ENCODE peak calls at places on chromosome 3, in ten cellular contexts. B, O, S, E, Y, M, F, R, A and I are unnamed samples.

GRCh38 chr3:136937175-136937574 is 20.6 kb upstream of the IL20RB start:
- DNase-seq in R (no peak), Y (no peak), F (no peak), S (no peak), M (no peak), B (no peak), E (no peak), O (no peak), A (no peak), I (no peak)

GRCh38 chr3:150635526-150635925 is 32.4 kb downstream of the SELENOT start:
- DNase-seq in A (no peak), R (no peak), O (no peak), F (no peak), S (no peak), M (no peak), Y (no peak), B (no peak), E (no peak), I (no peak)

GRCh38 chr3:131543714-131544113 is 40.9 kb upstream of the MRPL3 start:
- DNase-seq in S (peak), A (peak), B (no peak), E (peak), F (peak), M (peak), Y (peak), O (no peak), R (peak), I (no peak)

GRCh38 chr3:46929324-46929723 is 47.2 kb downstream of the CCDC12 start:
- DNase-seq in F (no peak), B (no peak), A (peak), Y (peak), S (no peak), R (no peak), O (no peak), M (no peak), E (peak), I (peak)

GRCh38 chr3:141122455-141123030 is 71.4 kb downstream of the SPSB4 start:
- DNase-seq in S (no peak), E (no peak), A (no peak), O (no peak), F (no peak), B (peak), R (no peak), M (no peak), Y (no peak), I (no peak)

GRCh38 chr3:116614795-116615362 is 94.7 kb upstream of the TUSC7 start:
- DNase-seq in Y (no peak), S (peak), R (no peak), F (no peak), M (no peak), A (no peak), B (peak), E (no peak), O (no peak), I (no peak)

GRCh38 chr3:87855626-87856025 is 203.2 kb downstream of the CGGBP1 start:
- DNase-seq in E (no peak), A (no peak), S (peak), R (peak), B (no peak), Y (no peak), O (no peak), M (peak), F (no peak), I (no peak)

GRCh38 chr3:171255236-171255806 is 204.9 kb downstream of the TNIK start:
- DNase-seq in O (no peak), A (no peak), M (no peak), R (no peak), S (no peak), E (no peak), F (no peak), B (no peak), Y (no peak), I (no peak)

GRCh38 chr3:49554639-49555265 is 475 bp downstream of the BSN start:
- DNase-seq in B (peak), S (no peak), M (no peak), F (no peak), O (no peak), A (peak), R (no peak), E (peak), Y (peak), I (peak)

GRCh38 chr3:152650177-152650576 is 184.8 kb upstream of the P2RY1 start:
- DNase-seq in O (no peak), S (no peak), R (no peak), M (no peak), Y (no peak), A (no peak), B (no peak), F (no peak), E (no peak), I (no peak)

GRCh38 chr3:128845119-128845518 is 34.3 kb upstream of the ACAD9 start:
- DNase-seq in F (no peak), R (no peak), B (peak), M (no peak), S (no peak), A (no peak), E (no peak), Y (no peak), O (no peak), I (no peak)

GRCh38 chr3:189363856-189364255 is 192.1 kb downstream of the TPRG1 start:
- DNase-seq in A (no peak), S (peak), O (no peak), B (no peak), F (no peak), M (no peak), R (no peak), E (no peak), Y (peak), I (no peak)

GRCh38 chr3:195102609-195103467 is 168.1 kb downstream of the XXYLT1 start:
- DNase-seq in E (no peak), B (no peak), O (peak), Y (peak), F (peak), R (peak), S (peak), A (peak), M (peak), I (no peak)

GRCh38 chr3:9349321-9350117 is 13.3 kb upstream of the THUMPD3 start:
- DNase-seq in Y (no peak), E (no peak), O (peak), B (no peak), R (peak), S (peak), M (peak), A (no peak), F (no peak), I (no peak)

GRCh38 chr3:184016169-184016570 is 1.5 kb downstream of the ABCC5 start:
- DNase-seq in A (no peak), B (peak), E (no peak), R (no peak), F (no peak), O (no peak), Y (no peak), M (no peak), S (no peak), I (no peak)

GRCh38 chr3:176734146-176734545 is 463.1 kb downstream of the TBL1XR1 start:
- DNase-seq in E (no peak), O (no peak), R (no peak), M (no peak), Y (no peak), F (no peak), S (no peak), B (no peak), A (no peak), I (no peak)

GRCh38 chr3:94024385-94024784 is 4.0 kb downstream of the STX19 start:
- DNase-seq in R (peak), E (no peak), Y (no peak), S (peak), A (peak), F (no peak), B (no peak), O (no peak), M (no peak), I (peak)

GRCh38 chr3:183564046-183564445 is 8.5 kb upstream of the KLHL6 start:
- DNase-seq in F (no peak), M (no peak), R (no peak), S (no peak), B (no peak), Y (no peak), E (no peak), A (no peak), O (no peak), I (no peak)

GRCh38 chr3:111758642-111759041 is 100.4 kb upstream of the PHLDB2 start:
- DNase-seq in R (no peak), B (no peak), E (no peak), O (no peak), F (no peak), A (no peak), S (no peak), Y (no peak), M (peak), I (no peak)

GRCh38 chr3:151837057-151837456 is 23.1 kb downstream of the AADAC start:
- DNase-seq in R (peak), M (peak), B (peak), A (no peak), E (no peak), S (peak), O (peak), Y (peak), F (peak), I (no peak)

GRCh38 chr3:195094211-195094921 is 176.6 kb downstream of the XXYLT1 start:
- DNase-seq in Y (no peak), M (no peak), S (no peak), R (no peak), A (no peak), O (no peak), B (no peak), E (peak), F (no peak), I (peak)

GRCh38 chr3:126261037-126261436 is 80.7 kb upstream of the ALDH1L1 start:
- DNase-seq in F (no peak), S (peak), E (peak), M (no peak), Y (no peak), A (peak), B (no peak), O (no peak), R (peak), I (peak)

GRCh38 chr3:52218454-52218853 is 7.0 kb downstream of the TLR9 start:
- DNase-seq in R (no peak), B (no peak), M (no peak), O (no peak), A (no peak), S (no peak), Y (no peak), E (peak), F (no peak), I (no peak)

GRCh38 chr3:129513705-129514104 is 14.7 kb upstream of the RHO start:
- DNase-seq in E (no peak), B (no peak), R (no peak), A (no peak), F (no peak), Y (no peak), S (no peak), M (no peak), O (no peak), I (no peak)

GRCh38 chr3:13282986-13283876 is 136.9 kb downstream of the NUP210 start:
- DNase-seq in Y (no peak), B (peak), S (no peak), A (no peak), M (no peak), E (no peak), R (no peak), F (no peak), O (no peak), I (no peak)

GRCh38 chr3:58544546-58544945 is 7.6 kb upstream of the ACOX2 start:
- DNase-seq in E (no peak), Y (no peak), B (no peak), M (no peak), O (no peak), R (no peak), F (no peak), A (no peak), S (peak), I (no peak)

GRCh38 chr3:144259267-144259666 is 287.6 kb downstream of the DIPK2A start:
- DNase-seq in E (no peak), R (no peak), S (no peak), B (no peak), F (peak), M (peak), Y (no peak), O (no peak), A (no peak), I (no peak)

GRCh38 chr3:53193466-53194217 is 32.6 kb downstream of the PRKCD start:
- DNase-seq in A (no peak), Y (no peak), S (no peak), E (no peak), B (no peak), O (no peak), M (no peak), R (no peak), F (no peak), I (no peak)

GRCh38 chr3:1513662-1514061 is 420.8 kb downstream of the CNTN6 start:
- DNase-seq in A (no peak), B (no peak), O (no peak), E (no peak), S (no peak), R (no peak), M (no peak), F (no peak), Y (no peak), I (no peak)

GRCh38 chr3:50146316-50146901 is 8.7 kb upstream of the SEMA3F start:
- DNase-seq in Y (peak), O (no peak), R (no peak), B (no peak), F (no peak), A (no peak), S (no peak), M (no peak), E (no peak), I (no peak)

GRCh38 chr3:126536126-126536525 is 12.2 kb downstream of the CHST13 start:
- DNase-seq in Y (no peak), B (no peak), F (no peak), A (no peak), O (no peak), R (no peak), E (peak), M (no peak), S (no peak), I (no peak)

GRCh38 chr3:10709110-10709781 is 106.8 kb upstream of the SLC6A11 start:
- DNase-seq in B (no peak), S (no peak), F (no peak), O (no peak), Y (no peak), M (no peak), E (no peak), A (no peak), R (no peak), I (no peak)

DNA sequence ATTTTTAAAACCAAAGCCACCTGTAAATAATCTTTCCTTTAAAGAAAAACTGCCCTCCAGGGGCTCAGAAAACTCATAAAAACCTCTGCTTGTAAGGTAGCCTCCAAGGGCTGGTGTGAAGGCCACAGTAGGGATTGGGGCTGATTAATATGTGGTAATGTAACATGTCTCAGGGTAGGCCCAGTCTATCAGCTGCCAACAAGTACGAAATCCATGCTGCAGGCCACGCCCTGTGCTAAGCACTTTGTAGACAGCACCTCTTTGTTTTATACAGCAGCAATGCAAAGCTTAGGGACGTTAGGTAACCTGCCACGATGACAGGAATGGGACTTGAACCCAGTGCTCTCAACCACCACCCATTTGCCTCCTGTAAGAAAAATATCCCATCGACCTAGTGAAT is 65.6 kb upstream of the PRICKLE2 start:
- DNase-seq in O (no peak), S (peak), F (no peak), R (no peak), M (no peak), B (no peak), E (no peak), A (no peak), Y (no peak), I (no peak)
- H3K4me3 ChIP-seq in O (no peak), S (no peak), F (no peak), R (no peak), M (no peak), B (no peak), E (no peak), A (no peak), Y (no peak), I (no peak)

DNA sequence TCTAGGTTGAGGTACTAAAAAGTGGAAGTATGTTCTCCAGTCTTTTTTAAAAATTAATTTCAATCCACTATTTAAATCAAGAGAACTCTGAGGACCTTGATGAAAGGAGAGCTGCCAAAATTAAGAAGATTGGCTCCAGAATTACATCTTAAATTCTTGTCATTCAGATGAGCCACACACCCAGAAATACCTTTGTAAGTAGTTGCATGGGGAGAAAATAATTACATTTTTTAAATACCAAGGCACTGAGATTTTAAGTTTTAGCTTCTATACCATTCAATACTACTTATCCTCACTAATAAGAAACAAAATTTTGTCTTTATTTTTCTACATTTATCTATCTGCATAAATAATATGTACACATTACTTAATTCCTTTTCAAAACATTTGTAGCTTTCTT is 1132.8 kb downstream of the OTOL1 start:
- DNase-seq in A (no peak), E (no peak), S (peak), M (no peak), B (no peak), R (no peak), Y (no peak), F (no peak), O (no peak), I (no peak)
- H3K4me3 ChIP-seq in A (no peak), E (no peak), S (no peak), M (no peak), B (no peak), R (no peak), Y (no peak), F (no peak), O (no peak), I (no peak)

GRCh38 chr3:16836505-16837237 is 48.1 kb upstream of the PLCL2 start:
- DNase-seq in S (peak), A (no peak), Y (no peak), B (no peak), E (no peak), F (no peak), M (no peak), O (no peak), R (no peak), I (no peak)

GRCh38 chr3:16840111-16840444 is 44.7 kb upstream of the PLCL2 start:
- DNase-seq in R (no peak), O (no peak), A (no peak), F (no peak), S (no peak), B (no peak), E (no peak), M (no peak), Y (no peak), I (no peak)

GRCh38 chr3:16837602-16838001 is 47.2 kb upstream of the PLCL2 start:
- DNase-seq in A (no peak), S (no peak), E (peak), R (no peak), B (no peak), Y (no peak), O (no peak), F (no peak), M (no peak), I (no peak)

GRCh38 chr3:16839271-16840110 is 45.3 kb upstream of the PLCL2 start:
- DNase-seq in Y (no peak), S (no peak), F (no peak), B (no peak), A (no peak), E (no peak), R (no peak), M (no peak), O (no peak), I (no peak)

GRCh38 chr3:16838561-16838960 is 46.2 kb upstream of the PLCL2 start:
- DNase-seq in Y (no peak), O (no peak), S (no peak), A (peak), E (no peak), M (no peak), B (no peak), R (no peak), F (no peak), I (peak)
- H3K4me3 ChIP-seq in Y (no peak), O (no peak), S (no peak), A (no peak), E (peak), M (no peak), B (no peak), R (no peak), F (no peak), I (no peak)

GRCh38 chr3:178568152-178568753 is 32.0 kb downstream of the KCNMB2 start:
- DNase-seq in E (no peak), S (no peak), A (no peak), Y (no peak), B (no peak), F (no peak), R (no peak), M (peak), O (no peak), I (no peak)
- H3K4me3 ChIP-seq in E (no peak), S (no peak), A (no peak), Y (no peak), B (no peak), F (no peak), R (no peak), M (no peak), O (no peak), I (no peak)

GRCh38 chr3:172595648-172596393 is 72.6 kb upstream of the TNFSF10 start:
- DNase-seq in R (no peak), Y (peak), B (peak), O (peak), F (no peak), E (no peak), M (peak), A (peak), S (peak), I (peak)
- H3K4me3 ChIP-seq in R (no peak), Y (peak), B (no peak), O (peak), F (no peak), E (peak), M (no peak), A (peak), S (peak), I (no peak)

DNA sequence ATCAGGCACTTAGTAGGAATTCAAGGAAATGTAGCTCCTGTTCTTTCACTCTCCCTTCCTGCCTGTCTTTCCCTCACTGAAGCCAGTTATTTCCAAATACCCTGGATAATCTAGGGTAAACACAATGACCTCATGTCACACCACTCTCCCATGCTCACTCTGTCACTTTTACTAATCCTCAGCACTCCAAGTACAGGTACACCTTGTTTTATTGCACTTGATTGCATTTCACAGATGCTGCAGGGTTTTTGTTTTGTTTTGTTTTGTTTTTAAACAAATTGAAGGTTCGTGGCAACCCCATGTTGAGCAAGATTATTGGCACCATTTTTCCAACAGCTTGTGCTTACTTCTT is 40.8 kb downstream of the PPM1L start:
- DNase-seq in A (peak), R (no peak), Y (peak), B (no peak), S (no peak), O (no peak), F (no peak), M (no peak), E (no peak), I (no peak)
- H3K4me3 ChIP-seq in A (no peak), R (no peak), Y (no peak), B (no peak), S (no peak), O (no peak), F (no peak), M (no peak), E (no peak), I (no peak)

GRCh38 chr3:44047796-44048195 is 193.9 kb upstream of the TOPAZ1 start:
- DNase-seq in E (no peak), S (no peak), A (no peak), O (no peak), F (no peak), Y (no peak), R (no peak), M (no peak), B (no peak), I (no peak)
- H3K4me3 ChIP-seq in E (no peak), S (no peak), A (no peak), O (no peak), F (no peak), Y (no peak), R (no peak), M (no peak), B (no peak), I (no peak)

DNA sequence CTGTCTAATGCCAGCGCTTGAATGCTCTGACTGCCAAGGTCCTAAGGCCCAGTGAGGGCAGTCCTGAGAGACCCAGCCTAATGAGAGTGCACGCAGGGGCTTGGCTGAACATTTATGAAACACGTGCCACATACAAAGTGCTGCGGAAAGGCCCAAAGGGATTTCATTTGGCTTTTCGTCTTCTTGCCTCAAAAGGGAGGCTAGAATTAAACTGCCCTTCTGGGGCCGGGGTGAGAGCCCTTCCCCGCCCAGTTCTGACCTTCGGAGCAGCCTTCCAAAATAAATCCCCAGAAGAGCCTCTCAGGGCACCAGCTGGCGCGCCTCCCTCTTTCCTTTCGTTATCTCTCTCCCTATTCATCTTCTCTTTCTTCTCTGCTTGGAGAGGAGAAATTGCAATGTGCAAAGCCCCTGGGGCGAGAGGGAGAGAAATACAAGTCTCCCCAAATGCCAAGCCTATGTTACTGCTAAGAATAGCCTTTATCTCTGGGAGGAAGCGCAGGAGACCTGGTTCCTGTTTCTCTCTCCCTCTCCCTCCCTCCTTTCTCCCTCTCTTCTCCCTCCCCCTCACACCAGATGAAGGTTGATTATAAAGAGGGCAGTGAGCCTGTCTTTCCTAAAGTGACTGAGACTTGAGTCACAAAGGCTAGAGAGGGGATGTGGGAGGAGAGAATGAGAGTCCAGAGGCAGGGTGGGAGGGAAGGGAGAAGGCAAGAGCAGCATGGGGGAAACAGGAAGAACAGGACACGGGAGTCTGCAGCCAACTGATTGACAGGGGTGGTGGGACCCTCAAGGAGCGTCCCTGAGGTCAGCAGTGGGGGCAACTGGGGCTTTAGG is 36.7 kb upstream of the NDUFB4 start:
- DNase-seq in Y (no peak), O (no peak), B (peak), R (no peak), M (peak), A (no peak), E (peak), S (peak), F (peak), I (no peak)
- H3K4me3 ChIP-seq in Y (peak), O (peak), B (peak), R (peak), M (peak), A (peak), E (peak), S (peak), F (peak), I (no peak)